ENCODE peak calls at places on chromosomes 6 and 20, in ten cellular contexts. O is cardiac muscle cell; V is type B pancreatic cell; X is HTR-8/SVneo; P is renal cortical epithelial cell; N is RKO; C is cerebellar cortex; I is heart left ventricle; A is kidney epithelial cell; L is activated CD8-positive, alpha-beta memory T cell treated with anti-CD3 and anti-CD28 coated beads for 24 hours. H is an unnamed sample.

GRCh38 chr6:8229913-8230312 is 127.6 kb upstream of the EEF1E1 start:
- DNase-seq in X (no peak), O (peak), N (no peak), V (no peak), P (peak), I (no peak), L (no peak), A (peak), C (peak), H (no peak)

GRCh38 chr6:123812621-123813020 is 9.0 kb downstream of the NKAIN2 start:
- DNase-seq in X (no peak), V (no peak), I (no peak), L (no peak), P (no peak), A (no peak), O (no peak), N (no peak), C (no peak), H (no peak)

GRCh38 chr20:61117725-61118124 is 134.3 kb upstream of the CDH4 start:
- DNase-seq in N (no peak), L (no peak), V (no peak), A (peak), I (no peak), X (no peak), P (peak), O (no peak), C (no peak), H (no peak)

GRCh38 chr6:98836025-98836961 is 1.9 kb downstream of the POU3F2 start:
- DNase-seq in P (no peak), N (no peak), I (no peak), L (no peak), A (no peak), C (no peak), O (no peak), X (no peak), V (no peak), H (no peak)

GRCh38 chr6:167140589-167141474 is 16.9 kb downstream of the GPR31 start:
- DNase-seq in A (no peak), V (no peak), X (no peak), P (no peak), C (no peak), O (no peak), L (peak), N (no peak), I (no peak), H (no peak)

GRCh38 chr6:89079611-89080213 is 839 bp upstream of the PNRC1 start:
- DNase-seq in X (peak), L (peak), V (no peak), N (peak), O (peak), A (no peak), I (peak), C (peak), P (peak), H (peak)

GRCh38 chr6:11315743-11316437 is 83.4 kb upstream of the NEDD9 start:
- DNase-seq in I (no peak), V (no peak), L (no peak), P (peak), O (no peak), X (peak), C (no peak), A (peak), N (no peak), H (no peak)

GRCh38 chr6:7106752-7107577 is 796 bp upstream of the RREB1 start:
- DNase-seq in A (no peak), V (no peak), O (no peak), I (peak), C (no peak), X (peak), P (no peak), L (peak), N (no peak), H (no peak)

GRCh38 chr6:75268121-75268987 is 16.2 kb downstream of the TMEM30A start:
- DNase-seq in X (no peak), C (no peak), V (no peak), I (no peak), N (peak), L (no peak), P (peak), A (peak), O (no peak), H (no peak)

H was measured in cerebellum.